ENCODE peak calls at places on chromosomes 16 and 17, in six cellular contexts. B is SK-N-SH, I is upper lobe of right lung, D is A549, Q is transverse colon, T is Peyer's patch. E is an unnamed sample. For H3K4me1, the result is how much of the 10 kb centered on the place peaks cover.

GRCh38 chr16:22352726-22353125 is 21.7 kb downstream of the CDR2 start:
- DNase-seq in B (no peak), Q (no peak), D (no peak), I (no peak), T (no peak), E (no peak)

GRCh38 chr17:49515196-49515770 is 20.2 kb downstream of the NGFR start:
- DNase-seq in Q (peak), T (no peak), B (peak), I (peak), D (peak), E (peak)

GRCh38 chr17:49604314-49604869 is 28.7 kb downstream of the NXPH3 start:
- DNase-seq in D (no peak), Q (no peak), B (no peak), T (no peak), I (no peak), E (no peak)

GRCh38 chr17:28777178-28777577 is 33.4 kb downstream of the TRAF4 start:
- DNase-seq in Q (no peak), T (no peak), I (no peak), D (no peak), B (no peak), E (no peak)

GRCh38 chr16:1673424-1674151 is 4.5 kb upstream of the JPT2 start:
- DNase-seq in I (no peak), Q (no peak), D (no peak), T (no peak), B (no peak), E (no peak)

GRCh38 chr17:18117974-18118632 is 9.5 kb downstream of the MYO15A start:
- DNase-seq in T (no peak), I (no peak), D (no peak), Q (no peak), B (no peak), E (no peak)

GRCh38 chr16:17519041-17519440 is 48.3 kb upstream of the XYLT1 start:
- DNase-seq in T (no peak), B (no peak), I (no peak), Q (no peak), D (no peak), E (no peak)

GRCh38 chr17:50372708-50373556 is at the start of the genes EME1 and MRPL27:
- DNase-seq in D (peak), B (peak), I (peak), Q (peak), T (peak), E (peak)

GRCh38 chr17:80877095-80877828 is 114.4 kb upstream of the CHMP6 start:
- DNase-seq in B (no peak), D (no peak), I (no peak), T (peak), Q (peak), E (no peak)

GRCh38 chr17:44972953-44973352 is 4.8 kb upstream of the C1QL1 start:
- DNase-seq in I (no peak), B (no peak), Q (no peak), T (no peak), D (no peak), E (no peak)

GRCh38 chr17:48907713-48908046 is 527 bp upstream of the UBE2Z start:
- DNase-seq in B (no peak), I (no peak), T (no peak), D (no peak), Q (no peak), E (no peak)

GRCh38 chr16:11913425-11914079 is 2.2 kb downstream of the GSPT1 start:
- DNase-seq in I (no peak), T (no peak), D (no peak), B (no peak), Q (no peak), E (no peak)

GRCh38 chr17:44432254-44433157 is 43.1 kb upstream of the ITGA2B start:
- DNase-seq in D (no peak), Q (no peak), I (no peak), B (no peak), T (no peak), E (no peak)

GRCh38 chr16:51818342-51818944 is 667.4 kb upstream of the SALL1 start:
- DNase-seq in D (no peak), I (no peak), T (no peak), B (peak), Q (peak), E (peak)

GRCh38 chr17:12180644-12181261 is 160.1 kb downstream of the MAP2K4 start:
- DNase-seq in Q (peak), I (no peak), D (peak), T (no peak), B (peak), E (peak)

DNA sequence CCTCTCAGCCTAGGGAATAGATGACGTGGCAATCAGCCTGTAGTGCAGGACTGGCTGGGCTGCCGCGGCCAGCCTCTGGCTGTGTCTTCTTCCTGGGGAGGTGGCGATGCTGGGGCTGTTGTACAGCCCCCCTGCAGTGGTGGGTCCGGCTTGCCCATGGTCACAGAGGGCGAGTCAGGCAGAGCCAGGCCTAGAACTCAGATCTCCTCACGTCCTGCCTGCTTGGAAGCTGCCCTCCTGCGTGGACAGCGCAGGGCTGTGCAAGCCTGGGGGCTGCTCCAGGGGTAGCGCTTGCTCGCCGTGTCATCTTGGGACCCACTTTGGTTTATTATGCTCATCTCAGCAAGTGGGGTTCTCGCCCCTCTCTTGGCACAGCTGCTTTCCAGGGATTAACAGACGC is 19.3 kb downstream of the NMRAL1 start:
- DNase-seq in Q (no peak), I (no peak), D (no peak), T (no peak), B (no peak), E (no peak)
- H3K27ac ChIP-seq in Q (no peak), I (no peak), D (no peak), T (no peak), B (no peak), E (no peak)

DNA sequence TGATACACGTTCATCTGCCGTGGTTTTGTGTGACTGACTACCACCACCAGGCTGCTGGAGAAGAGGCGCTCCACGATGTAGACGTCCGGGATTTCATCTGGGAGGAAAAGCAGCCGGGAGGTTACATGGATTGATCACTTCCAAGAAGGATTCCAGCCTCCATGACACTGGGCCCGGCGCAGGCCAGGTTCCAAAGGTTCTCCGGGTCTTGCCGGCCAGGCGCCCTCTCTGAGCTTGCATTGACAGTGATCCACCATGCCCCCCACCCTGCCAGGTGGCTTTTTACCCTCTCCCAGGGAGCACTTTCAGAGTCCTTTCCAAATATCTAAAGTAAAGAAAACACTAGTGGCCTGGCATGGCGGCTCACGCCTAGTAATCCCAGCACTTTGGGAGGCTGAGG is 6.5 kb downstream of the WIPI1 start:
- DNase-seq in Q (no peak), T (no peak), I (no peak), D (no peak), B (no peak), E (no peak)
- H3K4me1 ChIP-seq in Q (under half), T (under half), I (under half), D (under half), B (under half), E (under half)

GRCh38 chr16:77148121-77148520 is 42.9 kb upstream of the MON1B start:
- DNase-seq in Q (no peak), B (no peak), I (no peak), T (no peak), D (no peak), E (no peak)

DNA sequence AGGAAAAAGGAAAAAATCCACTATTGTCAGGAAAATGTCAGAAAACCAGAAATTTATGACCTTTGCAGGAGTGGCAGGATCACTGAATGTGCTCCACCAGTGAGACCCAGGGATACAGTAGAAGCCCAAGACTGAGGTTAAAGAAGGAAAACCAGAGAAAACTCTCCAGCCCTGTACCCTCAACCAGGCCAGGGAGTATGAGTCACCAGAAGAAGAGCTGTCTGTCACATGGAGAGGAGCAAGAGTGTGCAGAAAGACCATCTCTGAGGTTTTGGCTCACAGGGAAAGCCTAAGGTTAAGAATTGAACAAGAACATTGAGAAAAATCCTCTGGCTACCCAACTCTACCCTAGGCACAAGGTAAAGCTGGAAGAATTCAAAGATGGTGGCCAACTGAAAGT is 47.6 kb upstream of the MON1B start:
- DNase-seq in T (no peak), B (no peak), Q (no peak), D (no peak), I (no peak), E (no peak)
- TF ChIP-seq CTCF in T (no peak), B (no peak), Q (no peak), D (no peak), I (no peak), E (no peak)

GRCh38 chr17:78338860-78339259 is 21.0 kb downstream of the SOCS3 start:
- DNase-seq in Q (peak), D (no peak), T (no peak), B (no peak), I (no peak), E (no peak)
- H3K27ac ChIP-seq in Q (peak), D (peak), T (peak), B (no peak), I (no peak), E (no peak)

DNA sequence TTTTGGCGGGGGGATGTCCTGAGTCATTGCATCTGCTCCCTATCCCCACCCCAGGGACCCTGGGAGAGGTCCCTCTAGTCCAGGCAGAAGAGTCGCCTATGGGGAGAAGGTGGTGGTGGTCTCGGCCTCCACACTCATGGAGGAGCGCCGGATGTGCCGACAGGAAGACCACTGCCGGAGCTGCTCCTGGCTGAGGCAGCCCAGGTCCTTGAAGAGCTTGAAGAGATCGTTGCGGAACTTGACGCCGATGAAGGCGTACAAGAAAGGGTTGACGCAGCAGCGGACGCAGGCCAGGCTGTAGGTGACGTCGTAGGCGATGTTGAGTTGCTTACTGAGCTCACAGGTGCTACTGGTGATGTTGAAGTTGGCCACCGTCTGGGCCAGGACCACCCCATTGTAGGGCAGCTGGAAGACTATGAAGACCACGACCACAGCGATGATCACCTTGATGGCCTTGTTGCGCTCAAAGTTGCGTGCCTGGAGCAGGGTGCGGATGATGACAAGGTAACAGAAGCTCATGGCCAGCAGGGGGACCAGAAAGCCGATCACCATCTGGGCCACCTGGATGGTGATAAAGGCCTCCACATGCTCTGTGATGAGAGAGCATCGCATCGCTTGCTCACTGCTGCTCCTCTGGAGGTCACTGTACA is 10.5 kb downstream of the CCR7 start:
- DNase-seq in T (peak), B (no peak), Q (no peak), D (no peak), I (peak), E (no peak)
- H3K4me1 ChIP-seq in T (under half), B (under half), Q (under half), D (half or more), I (half or more), E (under half)

GRCh38 chr16:57663917-57664661 is 4.0 kb upstream of the ADGRG3 start:
- DNase-seq in Q (no peak), B (no peak), I (no peak), D (no peak), T (no peak), E (no peak)
- TF ChIP-seq CTCF in Q (no peak), B (no peak), I (no peak), D (no peak), T (no peak), E (no peak)

GRCh38 chr17:72340836-72341235 is 220.0 kb downstream of the SOX9 start:
- DNase-seq in B (no peak), D (no peak), I (no peak), T (no peak), Q (no peak), E (no peak)
- H3K27ac ChIP-seq in B (no peak), D (no peak), I (no peak), T (no peak), Q (no peak), E (no peak)

DNA sequence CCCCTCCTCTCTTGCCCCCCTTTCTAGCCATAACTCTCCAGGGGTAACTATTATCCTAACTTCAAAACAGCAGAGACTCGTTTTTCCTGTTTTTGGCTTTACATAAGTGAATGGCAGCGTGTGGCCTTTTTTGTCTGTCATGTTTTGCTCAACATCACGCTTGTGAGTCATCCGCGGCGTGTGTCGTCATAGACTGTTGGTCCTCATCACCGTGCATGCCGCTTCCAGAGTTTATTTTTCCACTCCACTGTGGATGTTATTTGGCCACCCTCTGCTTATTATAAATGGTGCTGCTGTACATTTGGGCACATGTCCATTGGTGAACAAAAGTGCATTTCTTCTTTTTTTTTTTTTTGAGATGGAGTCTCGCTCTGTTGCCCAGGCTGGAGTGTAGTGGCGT is 52.5 kb downstream of the ERN1 start:
- DNase-seq in T (no peak), D (no peak), Q (no peak), B (no peak), I (peak), E (peak)
- H3K4me1 ChIP-seq in T (under half), D (half or more), Q (under half), B (under half), I (half or more), E (under half)

E was measured in thyroid gland.